ENCODE peak calls at places on chromosome 2, in eight cellular contexts. D is fibroblast of lung, W is left lung, I is Peyer's patch, S is IMR-90, O is uterus, X is tibial artery, R is astrocyte. T is an unnamed sample. For H3K4me1, the result is how much of the 10 kb centered on the place peaks cover.

GRCh38 chr2:127085260-127085666 is 21.7 kb downstream of the BIN1 start:
- DNase-seq in O (no peak), I (peak), X (no peak), W (no peak), R (peak), D (no peak), S (peak), T (no peak)

GRCh38 chr2:5609191-5609590 is 83.0 kb upstream of the SOX11 start:
- DNase-seq in W (no peak), R (no peak), X (no peak), O (no peak), I (no peak), D (no peak), S (no peak), T (no peak)

GRCh38 chr2:60439219-60439974 is 114.1 kb downstream of the BCL11A start:
- DNase-seq in X (peak), W (peak), I (peak), D (no peak), R (no peak), S (no peak), O (no peak), T (no peak)

GRCh38 chr2:178327516-178327915 is 123.5 kb downstream of the PRKRA start:
- DNase-seq in W (no peak), R (peak), O (no peak), S (peak), I (no peak), D (no peak), X (no peak), T (no peak)

GRCh38 chr2:222440670-222441422 is 16.5 kb downstream of the SGPP2 start:
- DNase-seq in X (no peak), I (no peak), D (peak), R (peak), S (peak), O (peak), W (no peak), T (no peak)

GRCh38 chr2:105926960-105927678 is 182.4 kb downstream of the NCK2 start:
- DNase-seq in S (no peak), D (no peak), X (no peak), R (no peak), I (peak), O (no peak), W (no peak), T (no peak)

GRCh38 chr2:158598856-158599517 is 142.2 kb downstream of the PKP4 start:
- DNase-seq in O (no peak), R (no peak), I (no peak), D (no peak), W (no peak), X (no peak), S (peak), T (no peak)

GRCh38 chr2:145652992-145653545 is 1133.2 kb upstream of the ZEB2 start:
- DNase-seq in S (peak), W (no peak), X (no peak), D (peak), I (no peak), O (no peak), R (peak), T (no peak)

GRCh38 chr2:240644859-240645301 is 19.6 kb downstream of the GPR35 start:
- DNase-seq in S (no peak), W (peak), O (no peak), D (no peak), I (peak), R (no peak), X (no peak), T (no peak)

GRCh38 chr2:219410390-219410789 is 7.8 kb upstream of the DES start:
- DNase-seq in W (no peak), X (no peak), S (no peak), R (no peak), O (no peak), D (no peak), I (no peak), T (no peak)

GRCh38 chr2:176527141-176527901 is 258.1 kb downstream of the MTX2 start:
- DNase-seq in D (no peak), S (no peak), R (no peak), W (no peak), X (no peak), I (no peak), O (no peak), T (no peak)

GRCh38 chr2:205273148-205273547 is 409.2 kb upstream of the NRP2 start:
- DNase-seq in I (no peak), O (no peak), D (no peak), W (no peak), R (no peak), X (no peak), S (no peak), T (no peak)

GRCh38 chr2:205975082-205975949 is 110.7 kb downstream of the INO80D start:
- DNase-seq in I (no peak), W (no peak), R (peak), O (no peak), X (no peak), D (peak), S (no peak), T (no peak)

GRCh38 chr2:58107803-58108710 is 61.5 kb downstream of the VRK2 start:
- DNase-seq in R (peak), D (peak), W (no peak), X (no peak), O (no peak), S (peak), I (no peak), T (peak)

GRCh38 chr2:101502095-101502494 is 27.2 kb upstream of the RFX8 start:
- DNase-seq in D (no peak), O (no peak), R (no peak), S (no peak), X (no peak), W (no peak), I (no peak), T (no peak)

GRCh38 chr2:239778042-239778811 is 246.9 kb downstream of the NDUFA10 start:
- DNase-seq in I (no peak), D (no peak), X (peak), W (no peak), S (no peak), R (no peak), O (no peak), T (no peak)

GRCh38 chr2:100957971-100958653 is 44.0 kb upstream of the RPL31 start:
- DNase-seq in R (peak), I (no peak), S (peak), W (no peak), D (peak), O (peak), X (peak), T (no peak)

GRCh38 chr2:69588403-69588802 is 55.1 kb downstream of the AAK1 start:
- DNase-seq in O (no peak), W (no peak), R (no peak), D (no peak), I (no peak), X (no peak), S (no peak), T (no peak)

GRCh38 chr2:9261231-9261883 is 54.7 kb downstream of the ASAP2 start:
- DNase-seq in R (no peak), I (no peak), D (peak), W (no peak), O (peak), X (peak), S (no peak), T (no peak)

GRCh38 chr2:193469251-193469650 is 1274.5 kb upstream of the TMEFF2 start:
- DNase-seq in R (no peak), O (no peak), I (no peak), W (no peak), X (no peak), S (no peak), D (no peak), T (no peak)

GRCh38 chr2:29698216-29698615 is 223.2 kb downstream of the ALK start:
- DNase-seq in S (no peak), X (no peak), D (no peak), R (no peak), O (no peak), W (no peak), I (no peak), T (no peak)

GRCh38 chr2:231037731-231038482 is 584 bp downstream of the C2orf72 start:
- DNase-seq in W (no peak), O (no peak), X (no peak), D (no peak), I (no peak), R (no peak), S (no peak), T (no peak)

GRCh38 chr2:197306691-197307030 is 3.9 kb downstream of the ANKRD44 start:
- DNase-seq in I (peak), X (peak), O (no peak), S (no peak), W (peak), D (no peak), R (no peak), T (no peak)

GRCh38 chr2:9178905-9179571 is 27.6 kb upstream of the ASAP2 start:
- DNase-seq in R (peak), S (peak), W (no peak), O (peak), X (peak), I (no peak), D (peak), T (peak)

GRCh38 chr2:85243101-85244072 is 84.4 kb downstream of the TGOLN2 start:
- DNase-seq in W (no peak), D (peak), R (no peak), S (no peak), O (no peak), X (peak), I (no peak), T (no peak)

GRCh38 chr2:241897231-241897916 is 27.8 kb downstream of the RTP5 start:
- DNase-seq in X (peak), D (no peak), R (no peak), I (no peak), S (no peak), W (no peak), O (no peak), T (peak)

GRCh38 chr2:163735692-163736432 is at the start of gene FIGN:
- DNase-seq in X (peak), S (peak), O (peak), D (peak), R (peak), I (no peak), W (peak), T (peak)

GRCh38 chr2:150567771-150568278 is 80.4 kb upstream of the RND3 start:
- DNase-seq in R (peak), I (no peak), O (no peak), D (peak), W (no peak), S (peak), X (no peak), T (no peak)

GRCh38 chr2:29009711-29010677 is 28.9 kb downstream of the TOGARAM2 start:
- DNase-seq in D (no peak), I (no peak), W (no peak), X (no peak), O (no peak), S (no peak), R (no peak), T (no peak)

GRCh38 chr2:215447673-215448081 is 11.8 kb upstream of the FN1 start:
- DNase-seq in W (no peak), X (no peak), S (no peak), O (no peak), D (no peak), I (no peak), R (peak), T (no peak)

GRCh38 chr2:168233726-168234406 is 13.5 kb downstream of the STK39 start:
- DNase-seq in D (peak), X (no peak), O (no peak), S (peak), W (no peak), R (no peak), I (no peak), T (no peak)

GRCh38 chr2:224952942-224953657 is 89.2 kb downstream of the DOCK10 start:
- DNase-seq in S (no peak), I (peak), O (no peak), W (no peak), X (no peak), R (no peak), D (no peak), T (no peak)

GRCh38 chr2:226118471-226119429 is 680.9 kb downstream of the IRS1 start:
- DNase-seq in O (peak), I (no peak), W (peak), R (peak), D (peak), S (peak), X (peak), T (no peak)

DNA sequence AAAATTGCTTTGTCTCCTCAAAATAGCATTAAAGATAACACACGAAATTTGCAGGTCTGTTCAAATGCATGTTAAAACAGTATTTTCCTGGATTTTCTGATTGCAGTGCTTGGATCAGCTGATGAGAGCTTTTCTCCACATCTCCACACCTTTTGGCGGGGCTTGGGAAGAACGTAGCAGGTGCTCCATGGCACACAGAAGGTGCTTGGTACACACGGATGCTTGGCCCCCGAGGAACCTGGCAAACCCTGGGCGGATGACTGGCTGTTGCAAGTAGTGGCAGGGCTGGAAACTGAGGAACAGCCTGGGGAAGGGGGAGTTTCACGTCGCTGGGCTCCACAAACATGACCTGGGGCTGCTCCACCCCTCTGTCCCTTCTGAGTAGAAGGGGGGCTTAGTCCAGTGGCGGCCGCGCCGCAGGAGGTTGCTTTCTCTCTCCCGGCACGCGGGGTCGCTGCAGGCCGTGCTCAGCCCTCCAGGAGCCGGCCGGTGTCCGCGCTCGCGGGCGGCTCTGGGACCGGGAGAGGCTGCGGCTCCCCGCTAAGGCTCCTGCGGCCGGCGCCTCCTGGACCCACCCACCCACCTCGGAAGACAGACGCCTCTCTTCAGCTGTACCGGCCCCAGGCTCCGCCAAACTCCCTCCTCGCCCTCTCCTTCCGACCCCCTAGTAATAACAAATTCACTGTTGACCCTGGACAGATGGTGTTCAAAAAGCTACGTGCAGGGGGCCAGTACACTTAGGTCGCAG is 69.3 kb downstream of the MARCO start:
- DNase-seq in O (no peak), S (peak), X (no peak), I (no peak), D (peak), R (peak), W (peak), T (no peak)
- TF ChIP-seq CTCF in O (no peak), S (peak), X (peak), I (peak), D (peak), R (peak), W (peak), T (peak)

GRCh38 chr2:20618468-20618885 is 32.4 kb downstream of the HS1BP3 start:
- DNase-seq in W (no peak), R (no peak), S (no peak), I (no peak), D (no peak), O (peak), X (peak), T (peak)
- H3K4me1 ChIP-seq in W (under half), R (under half), S (under half), I (under half), D (under half), O (under half), X (half or more), T (under half)

GRCh38 chr2:207434903-207435302 is 94.9 kb upstream of the CREB1 start:
- DNase-seq in X (no peak), S (no peak), I (no peak), D (no peak), R (no peak), W (no peak), O (no peak), T (no peak)
- TF ChIP-seq CTCF in X (no peak), S (no peak), I (no peak), D (no peak), R (no peak), W (no peak), O (no peak), T (no peak)

DNA sequence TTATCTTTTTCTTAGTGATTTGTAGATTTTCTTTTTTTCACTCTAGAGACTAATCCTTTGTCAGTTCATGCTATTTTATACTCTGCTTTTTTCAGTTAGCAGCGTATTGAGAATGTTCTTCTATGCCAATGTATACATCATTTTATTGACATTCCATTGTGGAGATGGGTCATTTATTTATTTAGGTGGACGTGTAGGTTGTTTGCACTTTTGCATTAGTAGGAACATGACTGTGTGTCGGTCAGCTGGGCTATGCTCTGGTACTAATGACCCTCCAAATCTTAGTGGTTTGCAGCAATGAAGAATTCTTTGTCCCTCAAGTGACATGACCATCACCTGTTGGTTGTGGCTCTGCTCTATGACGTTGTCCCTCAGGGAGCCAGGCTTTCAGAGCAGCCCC is 33.6 kb downstream of the HPCAL1 start:
- DNase-seq in R (no peak), W (no peak), I (no peak), S (no peak), X (no peak), D (no peak), O (no peak), T (no peak)
- H3K4me1 ChIP-seq in R (under half), W (under half), I (under half), S (under half), X (under half), D (under half), O (under half), T (under half)

GRCh38 chr2:108195133-108195439 is 44.7 kb upstream of the SULT1C3 start:
- DNase-seq in I (no peak), X (no peak), D (no peak), S (no peak), O (no peak), R (no peak), W (no peak), T (no peak)
- TF ChIP-seq CTCF in I (no peak), X (no peak), D (no peak), S (no peak), O (no peak), R (no peak), W (no peak), T (peak)